ENCODE peak calls at places on chromosomes 4 and X, in ten cellular contexts. Z is hepatocyte; E is CD4-positive, CD25-positive, alpha-beta regulatory T cell; C is small intestine; R is right lobe of liver; P is cardiac muscle cell; F is H9; I is psoas muscle; N is PC-3; D is Peyer's patch. T is an unnamed sample.
A peak's percentile ranks its signal among the peaks of the same experiment; 100 is the strongest.

GRCh38 chr4:163967263-163967662 is 472.8 kb downstream of the TMA16 start:
- DNase-seq in Z (no peak), E (no peak), C (no peak), R (no peak), P (no peak), F (no peak), I (no peak), N (no peak), D (no peak), T (no peak)

GRCh38 chr4:85024671-85025070 is 58.2 kb upstream of the WDFY3 start:
- DNase-seq in Z (no peak), E (no peak), C (no peak), R (no peak), P (no peak), F (no peak), I (no peak), N (no peak), D (no peak), T (no peak)

GRCh38 chr4:17762705-17763104 is 18.7 kb downstream of the FAM184B start:
- DNase-seq in Z (no peak), E (peak; percentile 16), C (no peak), R (no peak), P (peak; percentile 17), F (no peak), I (no peak), N (peak; percentile 60), D (no peak), T (no peak)

GRCh38 chr4:107939307-107939706 is 8.0 kb downstream of the CYP2U1 start:
- DNase-seq in Z (no peak), E (no peak), C (no peak), R (no peak), P (no peak), F (no peak), I (no peak), N (no peak), D (no peak), T (no peak)

GRCh38 chr4:146577111-146577510 is 55.4 kb upstream of the SLC10A7 start:
- DNase-seq in Z (no peak), E (no peak), C (no peak), R (no peak), P (no peak), F (no peak), I (no peak), N (no peak), D (no peak), T (no peak)

GRCh38 chr4:83320548-83320947 is 14.1 kb downstream of the HPSE start:
- DNase-seq in Z (no peak), E (peak; percentile 51), C (no peak), R (peak; percentile 64), P (no peak), F (no peak), I (peak; percentile 70), N (peak; percentile 29), D (no peak), T (no peak)

GRCh38 chrX:42399632-42400024 is 378.3 kb downstream of the PPP1R2C start:
- DNase-seq in Z (no peak), E (peak; percentile 40), C (peak; percentile 5), R (no peak), P (no peak), F (no peak), I (no peak), N (no peak), D (no peak), T (no peak)

GRCh38 chr4:183136880-183137279 is 37.8 kb downstream of the WWC2 start:
- DNase-seq in Z (no peak), E (no peak), C (no peak), R (no peak), P (no peak), F (no peak), I (no peak), N (peak; percentile 30), D (no peak), T (no peak)

DNA sequence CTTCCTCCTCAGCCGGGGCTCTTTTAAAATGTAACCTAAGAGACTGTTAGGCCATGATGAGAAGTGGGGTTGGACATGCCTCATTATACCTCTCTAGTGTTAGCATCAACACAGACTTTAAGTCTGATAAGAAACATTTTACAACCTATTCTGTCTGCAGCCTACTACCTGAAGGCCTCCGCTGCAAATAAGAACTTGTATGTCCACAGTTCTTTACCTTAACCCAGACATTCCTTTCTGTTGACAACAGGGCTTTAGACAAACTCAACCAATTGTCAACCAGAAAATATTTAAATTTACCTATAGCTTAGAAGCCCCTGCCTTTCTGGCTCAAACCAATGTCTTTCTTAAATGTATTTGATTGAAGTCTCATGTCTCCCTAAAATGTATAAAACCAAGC is 1418.6 kb downstream of the STIM2 start:
- DNase-seq in Z (peak; percentile 12), E (no peak), C (no peak), R (no peak), P (no peak), F (no peak), I (no peak), N (no peak), D (no peak), T (no peak)
- H3K27ac ChIP-seq in Z (peak overlapping the region; percentile 49), E (no peak overlapping the region), C (no peak overlapping the region), R (no peak overlapping the region), P (no peak overlapping the region), F (no peak overlapping the region), I (no peak overlapping the region), N (no peak overlapping the region), D (no peak overlapping the region), T (no peak overlapping the region)

GRCh38 chr4:16224669-16225068 is 1.6 kb downstream of the TAPT1 start:
- DNase-seq in Z (no peak), E (peak; percentile 58), C (peak; percentile 5), R (no peak), P (no peak), F (no peak), I (no peak), N (no peak), D (no peak), T (no peak)
- H3K27ac ChIP-seq in Z (peak overlapping the region; percentile 97), E (peak overlapping the region; percentile 70), C (no peak overlapping the region), R (peak overlapping the region; percentile 72), P (no peak overlapping the region), F (no peak overlapping the region), I (peak overlapping the region; percentile 98), N (no peak overlapping the region), D (no peak overlapping the region), T (peak overlapping the region; percentile 71)

DNA sequence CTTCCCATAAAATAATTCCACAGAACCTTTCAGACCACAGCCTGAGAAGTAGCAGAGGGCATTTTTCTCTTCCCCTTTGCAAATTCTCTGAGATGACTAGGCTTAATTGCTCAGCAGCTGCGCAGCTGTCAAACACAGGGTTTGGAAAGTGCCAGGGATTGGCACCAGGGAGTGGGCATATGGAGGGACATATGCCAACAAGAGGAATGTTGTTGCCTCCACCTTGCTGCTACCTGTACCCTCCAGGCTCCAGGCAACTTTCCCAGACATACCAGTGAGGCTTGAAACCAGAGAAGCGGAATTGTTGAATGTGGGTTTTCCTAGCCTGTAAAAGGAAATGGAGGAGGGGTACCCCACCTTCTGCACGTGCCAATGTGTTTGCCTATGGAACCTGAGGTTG is 256.2 kb upstream of the GPR101 start:
- DNase-seq in Z (no peak), E (no peak), C (no peak), R (no peak), P (no peak), F (no peak), I (no peak), N (no peak), D (no peak), T (no peak)
- H3K27ac ChIP-seq in Z (no peak overlapping the region), E (no peak overlapping the region), C (no peak overlapping the region), R (no peak overlapping the region), P (no peak overlapping the region), F (no peak overlapping the region), I (no peak overlapping the region), N (no peak overlapping the region), D (no peak overlapping the region), T (no peak overlapping the region)

GRCh38 chrX:10012776-10013175 is 45.6 kb downstream of the CLDN34 start:
- DNase-seq in Z (no peak), E (no peak), C (no peak), R (no peak), P (no peak), F (no peak), I (no peak), N (no peak), D (no peak), T (no peak)

GRCh38 chrX:10011261-10011931 is 44.2 kb downstream of the CLDN34 start:
- DNase-seq in Z (no peak), E (peak; percentile 47), C (no peak), R (no peak), P (no peak), F (no peak), I (no peak), N (no peak), D (no peak), T (no peak)

GRCh38 chrX:10011991-10012390 is 44.8 kb downstream of the CLDN34 start:
- DNase-seq in Z (no peak), E (peak; percentile 47), C (no peak), R (no peak), P (no peak), F (peak; percentile 44), I (no peak), N (no peak), D (no peak), T (no peak)

GRCh38 chrX:10008483-10009056 is 41.4 kb downstream of the CLDN34 start:
- DNase-seq in Z (no peak), E (no peak), C (no peak), R (no peak), P (no peak), F (no peak), I (no peak), N (no peak), D (no peak), T (no peak)

GRCh38 chrX:10010686-10011085 is 43.5 kb downstream of the CLDN34 start:
- DNase-seq in Z (no peak), E (peak; percentile 64), C (no peak), R (no peak), P (no peak), F (no peak), I (no peak), N (peak; percentile 49), D (no peak), T (no peak)
- H3K27ac ChIP-seq in Z (peak overlapping the region; percentile 49), E (peak overlapping the region; percentile 41), C (no peak overlapping the region), R (no peak overlapping the region), P (no peak overlapping the region), F (no peak overlapping the region), I (no peak overlapping the region), N (no peak overlapping the region), D (no peak overlapping the region), T (no peak overlapping the region)

DNA sequence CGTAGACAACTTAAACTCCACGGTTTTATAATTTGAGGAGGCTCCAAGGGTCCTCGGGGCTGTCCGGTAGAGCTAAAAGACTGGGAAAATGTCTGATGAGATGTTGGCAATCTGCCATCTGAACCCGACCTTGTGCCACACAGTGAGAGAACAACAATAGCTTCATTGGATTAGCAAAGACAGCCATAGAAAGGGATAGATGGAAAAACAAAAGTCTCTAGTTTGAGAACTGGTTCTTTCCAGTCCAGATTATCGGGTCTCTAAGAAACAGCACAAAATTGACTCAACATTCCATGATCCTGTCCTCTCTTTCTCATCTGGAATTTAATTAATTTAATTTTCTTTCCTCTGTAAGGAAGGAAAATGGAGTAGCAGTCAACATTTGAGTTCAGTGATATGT is 31.6 kb downstream of the CD40LG start:
- DNase-seq in Z (no peak), E (no peak), C (no peak), R (no peak), P (no peak), F (no peak), I (no peak), N (no peak), D (no peak), T (no peak)
- H3K27ac ChIP-seq in Z (no peak overlapping the region), E (no peak overlapping the region), C (no peak overlapping the region), R (no peak overlapping the region), P (no peak overlapping the region), F (no peak overlapping the region), I (no peak overlapping the region), N (no peak overlapping the region), D (no peak overlapping the region), T (no peak overlapping the region)